ENCODE peak calls at places on chromosomes 4 and X, in eight cellular contexts. E is choroid plexus epithelial cell, L is HCT116, T is fibroblast of mammary gland, J is right cardiac atrium, F is breast epithelium, D is esophagus squamous epithelium, M is DND-41. R is an unnamed sample.

GRCh38 chr4:114040319-114041116 is 61.1 kb upstream of the ARSJ start:
- DNase-seq in T (no peak), L (no peak), J (no peak), M (peak; percentile 16), D (no peak), E (peak; percentile 16), F (no peak), R (peak; percentile 64)

GRCh38 chrX:37834937-37835336 is 12.4 kb downstream of the DYNLT3 start:
- DNase-seq in T (no peak), L (no peak), D (no peak), F (no peak), J (no peak), M (no peak), E (no peak), R (peak; percentile 15)

GRCh38 chr4:57037982-57038604 is 59.4 kb downstream of the POLR2B start:
- DNase-seq in F (peak; percentile 63), M (peak; percentile 19), T (peak; percentile 48), D (no peak), E (peak; percentile 73), L (peak; percentile 23), J (peak; percentile 89), R (peak; percentile 63)

GRCh38 chr4:37970702-37971101 is 10.5 kb downstream of the PTTG2 start:
- DNase-seq in L (peak; percentile 21), J (peak; percentile 86), F (peak; percentile 59), D (peak; percentile 5), E (peak; percentile 60), M (peak; percentile 54), T (peak; percentile 42), R (no peak)

GRCh38 chr4:8553958-8554357 is 26.2 kb upstream of the GPR78 start:
- DNase-seq in E (no peak), L (no peak), F (no peak), M (no peak), T (no peak), D (no peak), J (no peak), R (peak; percentile 49)

GRCh38 chr4:180134116-180134866 is 2108.9 kb upstream of the TENM3 start:
- DNase-seq in L (no peak), J (no peak), F (no peak), D (no peak), E (no peak), T (no peak), M (no peak), R (no peak)

GRCh38 chrX:4485917-4486316 is 772.5 kb upstream of the PRKX start:
- DNase-seq in D (no peak), F (no peak), T (no peak), L (no peak), J (no peak), M (no peak), E (no peak), R (no peak)

GRCh38 chr4:125313497-125313896 is 1.3 kb upstream of the FAT4 start:
- DNase-seq in M (peak; percentile 34), E (peak; percentile 95), J (no peak), F (no peak), T (peak; percentile 93), L (peak; percentile 85), D (no peak), R (peak; percentile 92)

GRCh38 chrX:44432641-44433040 is 89.2 kb upstream of the EFHC2 start:
- DNase-seq in F (no peak), J (no peak), E (peak; percentile 35), M (no peak), T (peak; percentile 11), L (peak; percentile 8), D (no peak), R (peak; percentile 28)

GRCh38 chr4:121246698-121247097 is 82.6 kb upstream of the TNIP3 start:
- DNase-seq in L (no peak), D (no peak), J (no peak), M (no peak), F (no peak), T (no peak), E (no peak), R (no peak)

GRCh38 chr4:17335371-17335770 is 176.5 kb downstream of the QDPR start:
- DNase-seq in L (no peak), F (no peak), E (no peak), J (no peak), M (no peak), T (no peak), D (no peak), R (no peak)

GRCh38 chr4:74522251-74522991 is 77.5 kb downstream of the AREG start:
- DNase-seq in E (peak; percentile 80), F (no peak), D (no peak), T (peak; percentile 82), M (no peak), L (no peak), J (no peak), R (peak; percentile 44)

GRCh38 chr4:93788712-93789111 is 39.8 kb upstream of the ATOH1 start:
- DNase-seq in M (no peak), F (no peak), L (peak; percentile 43), E (peak; percentile 61), D (no peak), J (no peak), T (peak; percentile 9), R (peak; percentile 15)

GRCh38 chr4:140871368-140871767 is 115.2 kb upstream of the TBC1D9 start:
- DNase-seq in M (no peak), L (no peak), J (no peak), E (no peak), F (no peak), D (no peak), T (no peak), R (no peak)

GRCh38 chr4:7083597-7084563 is 16.0 kb upstream of the GRPEL1 start:
- DNase-seq in D (no peak), F (no peak), T (no peak), E (no peak), M (no peak), L (no peak), J (no peak), R (no peak)

GRCh38 chr4:52718123-52718522 is 33.1 kb downstream of the ERVMER34-1 start:
- DNase-seq in J (no peak), F (no peak), D (no peak), M (no peak), L (no peak), E (peak; percentile 51), T (peak; percentile 67), R (peak; percentile 14)

GRCh38 chrX:134676440-134676839 is 18.2 kb upstream of the PLAC1 start:
- DNase-seq in M (no peak), T (peak; percentile 72), F (no peak), J (no peak), L (no peak), D (no peak), E (peak; percentile 79), R (peak; percentile 80)

GRCh38 chr4:146245246-146245645 is 30.9 kb downstream of the REELD1 start:
- DNase-seq in D (no peak), F (no peak), M (no peak), T (no peak), L (no peak), E (no peak), J (peak; percentile 76), R (peak; percentile 6)

GRCh38 chr4:40056722-40057539 is at the start of gene N4BP2:
- DNase-seq in L (peak; percentile 57), D (peak; percentile 34), J (peak; percentile 95), E (peak; percentile 87), T (peak; percentile 82), M (peak; percentile 80), F (peak; percentile 75), R (peak; percentile 78)

GRCh38 chr4:19030048-19030447 is 1008.5 kb upstream of the LCORL start:
- DNase-seq in F (no peak), D (no peak), L (no peak), M (no peak), T (no peak), J (no peak), E (peak; percentile 59), R (no peak)

GRCh38 chrX:97039363-97040029 is 155.8 kb downstream of the RPA4 start:
- DNase-seq in L (no peak), D (no peak), M (no peak), T (peak; percentile 53), J (peak; percentile 59), E (peak; percentile 66), F (no peak), R (peak; percentile 9)

GRCh38 chr4:182822554-182822953 is 94.6 kb downstream of the DCTD start:
- DNase-seq in D (no peak), T (no peak), J (no peak), M (no peak), L (no peak), F (no peak), E (no peak), R (no peak)

GRCh38 chr4:155025762-155026457 is 182.5 kb upstream of the NPY2R start:
- DNase-seq in J (peak; percentile 81), T (peak; percentile 25), F (no peak), E (peak; percentile 52), L (peak; percentile 65), M (peak; percentile 5), D (no peak), R (no peak)

DNA sequence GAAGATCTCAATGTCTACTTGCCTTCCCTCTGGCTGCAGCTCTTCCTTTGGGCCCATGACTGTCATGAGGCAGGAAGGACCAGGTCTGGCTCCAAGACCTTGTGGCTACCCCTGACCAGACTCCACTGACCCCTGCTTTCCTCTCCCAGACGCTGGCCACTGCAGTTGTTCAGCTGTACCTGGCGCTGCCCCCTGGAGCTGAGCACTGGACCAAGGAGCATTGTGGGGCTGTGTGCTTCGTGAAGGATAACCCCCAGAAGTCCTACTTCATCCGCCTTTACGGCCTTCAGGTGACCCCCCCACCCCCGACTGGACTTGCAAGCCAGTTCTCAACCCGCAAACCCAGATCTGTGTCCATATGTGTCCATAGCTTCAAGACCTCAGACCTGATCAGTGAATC is 535 bp downstream of the WAS start:
- DNase-seq in T (no peak), J (no peak), F (no peak), L (no peak), M (no peak), E (no peak), D (no peak), R (no peak)
- H3K4me3 ChIP-seq in T (no peak overlapping the region), J (no peak overlapping the region), F (peak overlapping the region; percentile 2), L (no peak overlapping the region), M (peak overlapping the region; percentile 32), E (no peak overlapping the region), D (peak overlapping the region; percentile 37), R (no peak overlapping the region)

DNA sequence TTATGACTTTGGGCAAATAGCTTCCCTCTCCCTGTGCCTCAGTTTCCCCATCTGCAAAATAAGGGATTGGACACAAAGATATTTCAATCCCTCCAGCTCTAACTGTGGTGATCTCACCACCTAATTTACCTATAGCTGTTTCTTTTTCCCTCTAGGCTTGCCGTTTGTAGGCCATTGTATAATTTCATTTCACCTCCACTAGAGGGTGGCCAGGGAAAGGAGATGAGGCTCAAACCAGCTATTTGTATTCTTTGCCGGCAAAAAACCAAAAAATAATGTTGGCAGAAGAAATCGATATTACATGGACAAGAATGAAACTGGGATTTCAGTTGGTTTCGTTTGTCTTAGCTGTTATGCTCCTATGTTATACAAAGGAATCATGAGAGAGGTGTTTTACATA is 36.1 kb upstream of the DOCK11 start:
- DNase-seq in T (peak; percentile 50), L (no peak), F (no peak), D (no peak), E (peak; percentile 64), J (no peak), M (no peak), R (peak; percentile 48)
- H3K4me3 ChIP-seq in T (no peak overlapping the region), L (no peak overlapping the region), F (no peak overlapping the region), D (no peak overlapping the region), E (no peak overlapping the region), J (no peak overlapping the region), M (no peak overlapping the region), R (no peak overlapping the region)

GRCh38 chrX:78106651-78106986 is 2.6 kb downstream of the PGK1 start:
- DNase-seq in L (no peak), E (no peak), J (no peak), M (no peak), F (no peak), T (no peak), D (no peak), R (no peak)
- H3K4me3 ChIP-seq in L (peak overlapping the region; percentile 90), E (no peak overlapping the region), J (peak overlapping the region; percentile 96), M (peak overlapping the region; percentile 96), F (no peak overlapping the region), T (no peak overlapping the region), D (peak overlapping the region; percentile 74), R (peak overlapping the region; percentile 95)

GRCh38 chrX:47649781-47650163 is 591 bp downstream of the ELK1 start:
- DNase-seq in E (no peak), F (no peak), J (no peak), L (no peak), T (no peak), D (no peak), M (no peak), R (no peak)
- H3K4me3 ChIP-seq in E (peak overlapping the region; percentile 74), F (peak overlapping the region; percentile 68), J (peak overlapping the region; percentile 67), L (peak overlapping the region; percentile 80), T (peak overlapping the region; percentile 64), D (peak overlapping the region; percentile 73), M (peak overlapping the region; percentile 28), R (peak overlapping the region; percentile 74)